ENCODE peak calls at places on chromosomes 12 and 14, in seven cellular contexts. One of them, this sample, is unnamed.

GRCh38 chr12:119375619-119376018 is 41.1 kb downstream of the CCDC60 start:
- DNase-seq in amniotic stem cell: no peak
- DNase-seq in cardiac fibroblast: no peak
- DNase-seq in NCI-H2107: no peak
- DNase-seq in HTR-8/SVneo: no peak
- DNase-seq in KBM-7: no peak
- DNase-seq in iris pigment epithelial cell: no peak
- DNase-seq in this sample: no peak

GRCh38 chr12:31117203-31118011 is 43.7 kb downstream of the DDX11 start:
- DNase-seq in amniotic stem cell: no peak
- DNase-seq in cardiac fibroblast: peak
- DNase-seq in iris pigment epithelial cell: peak
- DNase-seq in HTR-8/SVneo: peak
- DNase-seq in KBM-7: peak
- DNase-seq in NCI-H2107: peak
- DNase-seq in this sample: no peak

GRCh38 chr12:93571854-93572711 is at the start of gene SOCS2:
- DNase-seq in NCI-H2107: no peak
- DNase-seq in HTR-8/SVneo: no peak
- DNase-seq in KBM-7: peak
- DNase-seq in amniotic stem cell: no peak
- DNase-seq in iris pigment epithelial cell: peak
- DNase-seq in cardiac fibroblast: no peak
- DNase-seq in this sample: peak

GRCh38 chr12:82937151-82937550 is 250.4 kb downstream of the TMTC2 start:
- DNase-seq in KBM-7: no peak
- DNase-seq in NCI-H2107: no peak
- DNase-seq in iris pigment epithelial cell: peak
- DNase-seq in HTR-8/SVneo: no peak
- DNase-seq in cardiac fibroblast: peak
- DNase-seq in amniotic stem cell: no peak
- DNase-seq in this sample: no peak

GRCh38 chr14:81831128-81831815 is 297.6 kb upstream of the SEL1L start:
- DNase-seq in iris pigment epithelial cell: peak
- DNase-seq in amniotic stem cell: no peak
- DNase-seq in HTR-8/SVneo: no peak
- DNase-seq in KBM-7: no peak
- DNase-seq in NCI-H2107: no peak
- DNase-seq in cardiac fibroblast: peak
- DNase-seq in this sample: peak

GRCh38 chr12:12441891-12442461 is 85.1 kb downstream of the BORCS5 start:
- DNase-seq in NCI-H2107: no peak
- DNase-seq in iris pigment epithelial cell: peak
- DNase-seq in amniotic stem cell: no peak
- DNase-seq in KBM-7: peak
- DNase-seq in cardiac fibroblast: peak
- DNase-seq in HTR-8/SVneo: no peak
- DNase-seq in this sample: no peak

GRCh38 chr12:49843871-49844437 is 1.0 kb upstream of the BCDIN3D start:
- DNase-seq in amniotic stem cell: no peak
- DNase-seq in cardiac fibroblast: no peak
- DNase-seq in HTR-8/SVneo: no peak
- DNase-seq in KBM-7: no peak
- DNase-seq in NCI-H2107: no peak
- DNase-seq in iris pigment epithelial cell: no peak
- DNase-seq in this sample: no peak

GRCh38 chr12:123131291-123131831 is 19.5 kb downstream of the PITPNM2 start:
- DNase-seq in NCI-H2107: no peak
- DNase-seq in iris pigment epithelial cell: no peak
- DNase-seq in cardiac fibroblast: peak
- DNase-seq in HTR-8/SVneo: no peak
- DNase-seq in KBM-7: no peak
- DNase-seq in amniotic stem cell: no peak
- DNase-seq in this sample: no peak

This sample was measured in sigmoid colon.